ENCODE peak calls at places on chromosomes 12 and 14, in six cellular contexts. X, T, I, Z, F and U are unnamed samples.

GRCh38 chr12:116011217-116011616 is 266.3 kb downstream of the MED13L start:
- DNase-seq in X (no peak), T (no peak), I (no peak), Z (no peak), F (no peak), U (no peak)

GRCh38 chr12:12979731-12980259 is 20.3 kb downstream of the HEBP1 start:
- DNase-seq in X (no peak), T (peak), I (peak), Z (no peak), F (peak), U (peak)

GRCh38 chr12:110022980-110023633 is 23.9 kb downstream of the ANKRD13A start:
- DNase-seq in X (no peak), T (peak), I (no peak), Z (no peak), F (no peak), U (no peak)

GRCh38 chr12:26732010-26732908 is 100.7 kb downstream of the ITPR2 start:
- DNase-seq in X (no peak), T (no peak), I (no peak), Z (no peak), F (no peak), U (no peak)

GRCh38 chr12:113932411-113933196 is 33.5 kb downstream of the RBM19 start:
- DNase-seq in X (no peak), T (peak), I (no peak), Z (no peak), F (peak), U (no peak)

GRCh38 chr14:67746927-67747326 is 45.2 kb downstream of the RDH12 start:
- DNase-seq in X (no peak), T (no peak), I (no peak), Z (no peak), F (no peak), U (no peak)

GRCh38 chr12:109743076-109743910 is 29.7 kb downstream of the FAM222A start:
- DNase-seq in X (peak), T (no peak), I (no peak), Z (no peak), F (no peak), U (no peak)

GRCh38 chr12:70607107-70607506 is 30.1 kb downstream of the PTPRB start:
- DNase-seq in X (no peak), T (no peak), I (no peak), Z (no peak), F (no peak), U (no peak)

GRCh38 chr12:101935769-101936741 is 58.7 kb downstream of the DRAM1 start:
- DNase-seq in X (peak), T (peak), I (no peak), Z (no peak), F (peak), U (peak)

GRCh38 chr14:101399737-101400517 is 161.4 kb upstream of the DIO3 start:
- DNase-seq in X (peak), T (no peak), I (no peak), Z (no peak), F (no peak), U (no peak)

GRCh38 chr12:4289334-4289878 is 15.8 kb downstream of the CCND2 start:
- DNase-seq in X (no peak), T (no peak), I (no peak), Z (no peak), F (no peak), U (no peak)

GRCh38 chr12:51887476-51888315 is at the start of gene ANKRD33:
- DNase-seq in X (peak), T (no peak), I (no peak), Z (no peak), F (no peak), U (no peak)

GRCh38 chr12:109461049-109461845 is 15.9 kb downstream of the KCTD10 start:
- DNase-seq in X (no peak), T (no peak), I (peak), Z (no peak), F (peak), U (no peak)

GRCh38 chr12:6735448-6736191 is 11.8 kb downstream of the COPS7A start:
- DNase-seq in X (peak), T (no peak), I (peak), Z (no peak), F (peak), U (no peak)

GRCh38 chr14:105864651-105865265 is 338.4 kb downstream of the TMEM121 start:
- DNase-seq in X (peak), T (no peak), I (no peak), Z (no peak), F (no peak), U (no peak)

GRCh38 chr14:41668346-41668745 is 61.7 kb downstream of the LRFN5 start:
- DNase-seq in X (no peak), T (peak), I (no peak), Z (no peak), F (no peak), U (peak)

GRCh38 chr12:94909609-94910008 is 93.9 kb downstream of the NDUFA12 start:
- DNase-seq in X (no peak), T (no peak), I (no peak), Z (no peak), F (no peak), U (no peak)

GRCh38 chr14:95679995-95680735 is 6.1 kb upstream of the TCL1B start:
- DNase-seq in X (peak), T (no peak), I (peak), Z (no peak), F (no peak), U (no peak)

GRCh38 chr14:72495668-72496067 is 398.2 kb downstream of the DPF3 start:
- DNase-seq in X (no peak), T (peak), I (no peak), Z (no peak), F (no peak), U (no peak)

GRCh38 chr14:73829526-73830431 is 21.9 kb upstream of the PTGR2 start:
- DNase-seq in X (no peak), T (peak), I (no peak), Z (no peak), F (peak), U (peak)

GRCh38 chr12:6338955-6339761 is 2.7 kb downstream of the TNFRSF1A start:
- DNase-seq in X (no peak), T (no peak), I (no peak), Z (no peak), F (no peak), U (no peak)

GRCh38 chr14:105394714-105395537 is 3.4 kb upstream of the TEX22 start:
- DNase-seq in X (no peak), T (no peak), I (no peak), Z (no peak), F (no peak), U (no peak)

DNA sequence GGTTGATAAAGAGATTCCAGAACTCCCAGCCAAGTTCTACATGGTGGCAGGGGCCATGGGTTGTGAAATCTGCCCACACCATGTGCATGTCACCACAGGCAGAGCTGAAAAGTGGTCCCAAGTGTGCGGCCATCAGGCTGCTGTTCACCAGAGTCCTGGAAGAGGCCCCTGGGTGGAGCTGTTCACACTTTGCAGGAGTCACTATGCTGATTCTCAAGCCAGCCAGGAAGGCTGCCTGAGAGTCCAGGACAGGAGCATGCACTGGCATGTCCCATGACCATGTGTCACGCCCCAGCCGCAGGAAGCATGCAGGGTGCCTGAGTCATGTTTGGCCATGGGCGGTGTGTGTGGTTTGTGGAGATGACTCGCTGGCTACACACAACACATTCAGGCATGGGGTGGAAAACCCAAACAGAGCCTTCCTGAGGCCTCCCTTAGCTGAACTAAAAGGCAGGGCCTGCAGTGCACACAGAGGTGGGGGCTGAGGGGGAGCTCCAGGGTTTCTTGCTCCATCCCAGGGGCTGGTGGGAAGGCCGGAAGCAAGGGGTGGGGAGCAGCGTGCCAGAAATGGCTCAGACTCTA is 19.5 kb downstream of the ABCB9 start:
- DNase-seq in X (peak), T (peak), I (peak), Z (peak), F (peak), U (peak)
- TF ChIP-seq CTCF in X (no peak), T (peak), I (peak), Z (peak), F (peak), U (peak)

GRCh38 chr14:34034447-34035176 is 83.7 kb upstream of the EGLN3 start:
- DNase-seq in X (no peak), T (no peak), I (no peak), Z (no peak), F (no peak), U (no peak)

GRCh38 chr14:34038358-34039057 is 87.6 kb upstream of the EGLN3 start:
- DNase-seq in X (no peak), T (no peak), I (no peak), Z (no peak), F (no peak), U (no peak)

GRCh38 chr14:34035177-34035933 is 84.5 kb upstream of the EGLN3 start:
- DNase-seq in X (no peak), T (no peak), I (no peak), Z (no peak), F (no peak), U (no peak)

GRCh38 chr14:34036319-34036761 is 85.5 kb upstream of the EGLN3 start:
- DNase-seq in X (no peak), T (no peak), I (no peak), Z (no peak), F (no peak), U (no peak)

DNA sequence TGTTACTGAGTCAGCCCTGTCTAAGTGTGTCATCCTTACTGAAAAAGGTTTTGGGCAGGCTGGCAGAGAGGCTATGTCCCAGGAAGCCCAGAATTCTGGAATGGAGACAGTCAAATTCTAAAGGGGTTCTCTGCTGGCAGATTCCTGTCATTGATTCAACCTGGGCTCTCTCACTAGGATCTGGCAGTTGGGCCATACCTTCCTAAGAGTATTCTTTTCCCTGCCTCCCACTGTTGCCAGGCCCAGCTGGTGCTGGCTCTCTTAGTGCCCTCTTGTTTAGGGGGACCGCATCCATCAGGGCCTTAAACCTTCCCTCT is 85.0 kb upstream of the EGLN3 start:
- DNase-seq in X (no peak), T (no peak), I (no peak), Z (no peak), F (no peak), U (no peak)
- H3K4me3 ChIP-seq in X (no peak), T (no peak), I (no peak), Z (no peak), F (no peak), U (no peak)

DNA sequence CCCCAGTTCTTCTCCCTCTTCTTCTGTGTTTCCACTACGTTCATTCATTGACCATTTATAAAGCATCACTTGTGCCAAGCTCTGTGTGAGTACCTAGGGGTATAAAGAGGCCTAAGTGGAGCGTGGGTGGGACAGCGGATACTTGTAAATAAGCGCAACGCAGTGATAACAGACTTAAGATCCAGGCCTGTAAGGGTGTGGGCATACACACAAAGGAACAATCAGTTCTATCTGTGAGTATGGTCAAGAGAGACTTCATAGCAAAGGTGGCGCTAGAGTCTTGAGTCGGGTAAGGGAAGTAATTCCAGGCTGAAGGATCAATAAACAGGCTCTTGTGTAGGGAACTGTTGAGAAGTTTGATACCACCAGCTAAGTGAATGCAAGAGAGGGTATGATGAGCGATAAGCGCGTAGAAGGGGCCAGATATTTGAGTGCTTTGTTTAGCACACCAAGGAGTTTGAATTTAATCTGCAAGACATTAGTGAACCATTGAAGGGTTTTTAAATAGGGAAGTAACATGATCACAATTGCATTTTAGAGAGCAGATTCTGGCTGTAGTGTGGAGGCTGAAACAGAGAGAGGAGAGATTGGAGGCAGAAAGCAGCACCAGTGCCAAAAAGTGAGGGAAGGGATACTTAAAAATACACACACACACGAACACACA is 1.0 kb upstream of the GXYLT1 start:
- DNase-seq in X (no peak), T (no peak), I (peak), Z (no peak), F (no peak), U (no peak)
- TF ChIP-seq CTCF in X (no peak), T (no peak), I (peak), Z (no peak), F (no peak), U (no peak)

GRCh38 chr12:108305520-108305919 is 33.6 kb downstream of the CMKLR1 start:
- DNase-seq in X (peak), T (peak), I (no peak), Z (peak), F (peak), U (peak)
- H3K4me3 ChIP-seq in X (no peak), T (no peak), I (no peak), Z (peak), F (no peak), U (peak)

DNA sequence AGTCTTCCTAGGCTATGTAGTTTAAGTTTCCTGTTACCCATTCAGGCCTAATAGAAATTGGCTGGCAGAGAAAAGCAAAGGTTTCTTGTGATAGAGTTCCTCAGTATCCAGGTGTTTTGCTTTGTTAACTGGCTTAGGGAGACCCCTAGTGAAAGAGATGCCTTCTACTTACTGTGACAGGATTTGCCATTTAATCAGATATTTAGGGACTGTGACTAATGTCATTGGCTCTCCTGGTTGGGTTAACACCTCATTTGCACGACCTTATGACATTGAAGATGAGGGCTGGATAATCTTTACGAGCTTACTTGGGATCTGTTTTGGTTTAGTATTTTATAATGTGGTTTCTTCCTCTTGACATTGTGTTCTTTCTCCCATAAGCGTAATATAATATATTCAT is 5.8 kb downstream of the MON2 start:
- DNase-seq in X (no peak), T (no peak), I (peak), Z (no peak), F (no peak), U (no peak)
- TF ChIP-seq CTCF in X (no peak), T (no peak), I (peak), Z (no peak), F (no peak), U (no peak)

GRCh38 chr14:22383515-22384166 is 205.4 kb downstream of the DAD1 start:
- DNase-seq in X (no peak), T (no peak), I (no peak), Z (no peak), F (no peak), U (no peak)
- H3K4me3 ChIP-seq in X (no peak), T (no peak), I (no peak), Z (no peak), F (no peak), U (no peak)

DNA sequence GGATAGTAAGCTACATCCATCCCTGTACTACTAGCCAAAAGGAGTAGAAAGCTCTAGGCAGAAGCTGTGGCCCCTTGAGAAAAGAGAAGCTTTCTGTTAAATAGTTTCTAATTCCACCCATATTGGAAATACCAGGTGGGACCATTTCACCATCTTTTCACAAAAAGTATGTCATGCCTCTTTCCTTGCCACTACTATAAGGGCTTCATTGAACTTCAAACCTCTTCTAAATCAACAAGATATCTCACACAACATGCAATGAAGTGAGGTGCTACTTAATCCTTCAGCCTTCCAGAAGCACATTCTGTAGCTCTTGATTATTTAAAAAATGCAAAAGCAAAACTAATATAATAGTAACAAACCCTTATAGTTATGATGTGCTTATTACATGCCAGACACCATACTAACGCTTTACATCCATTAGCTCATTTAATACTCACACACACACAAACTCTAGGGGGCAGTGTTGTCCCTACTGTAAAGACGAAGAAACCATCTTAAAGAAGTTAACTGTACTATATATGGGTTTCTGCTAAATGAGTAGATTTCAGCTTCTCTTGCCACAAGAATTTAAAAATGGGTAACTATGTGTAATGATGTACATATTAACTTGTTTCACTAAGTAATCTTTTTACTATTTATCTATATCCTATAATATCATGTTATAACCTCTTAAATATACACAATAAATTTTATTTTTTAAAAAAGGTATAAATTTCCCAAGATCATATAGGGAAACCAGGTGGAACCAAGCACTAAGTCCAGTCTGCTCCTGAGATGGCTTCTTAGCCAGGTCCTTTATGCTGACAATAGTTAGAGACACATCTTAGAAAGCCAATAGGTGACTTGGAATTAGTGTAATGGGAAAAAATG is 124.4 kb downstream of the RPS29 start:
- DNase-seq in X (peak), T (peak), I (peak), Z (peak), F (peak), U (peak)
- TF ChIP-seq CTCF in X (peak), T (peak), I (peak), Z (peak), F (peak), U (peak)

GRCh38 chr12:72271401-72271740 is 799 bp upstream of the TRHDE start:
- DNase-seq in X (peak), T (peak), I (no peak), Z (no peak), F (peak), U (no peak)

GRCh38 chr12:72271741-72272661 is at the start of gene TRHDE:
- DNase-seq in X (peak), T (no peak), I (no peak), Z (no peak), F (peak), U (no peak)

GRCh38 chr12:72268386-72268785 is 3.8 kb upstream of the TRHDE start:
- DNase-seq in X (no peak), T (no peak), I (no peak), Z (no peak), F (no peak), U (no peak)

GRCh38 chr12:72269491-72269890 is 2.7 kb upstream of the TRHDE start:
- DNase-seq in X (no peak), T (no peak), I (no peak), Z (no peak), F (no peak), U (no peak)

GRCh38 chr12:72270246-72270645 is 1.9 kb upstream of the TRHDE start:
- DNase-seq in X (peak), T (no peak), I (no peak), Z (no peak), F (no peak), U (no peak)
- H3K4me3 ChIP-seq in X (peak), T (peak), I (no peak), Z (peak), F (peak), U (peak)